ENCODE peak calls at places on chromosome 20, in eight cellular contexts. W, N, G, T, E, J, O and V are unnamed samples.

GRCh38 chr20:43920797-43921196 is 6.1 kb downstream of the TOX2 start:
- DNase-seq in W (no peak), N (no peak), G (no peak), T (no peak), E (no peak), J (no peak), O (no peak), V (no peak)

GRCh38 chr20:43973231-43973630 is 58.6 kb downstream of the TOX2 start:
- DNase-seq in W (no peak), N (no peak), G (no peak), T (no peak), E (no peak), J (no peak), O (no peak), V (no peak)

GRCh38 chr20:397432-398237 is 10.5 kb upstream of the RBCK1 start:
- DNase-seq in W (no peak), N (no peak), G (no peak), T (no peak), E (no peak), J (no peak), O (no peak), V (no peak)

GRCh38 chr20:52083627-52084232 is 107.8 kb downstream of the ZFP64 start:
- DNase-seq in W (peak), N (no peak), G (peak), T (peak), E (peak), J (peak), O (peak), V (no peak)

GRCh38 chr20:50333856-50334255 is 143.2 kb downstream of the CEBPB start:
- DNase-seq in W (no peak), N (no peak), G (peak), T (peak), E (no peak), J (no peak), O (no peak), V (no peak)

GRCh38 chr20:13694420-13695150 is 55.9 kb upstream of the TASP1 start:
- DNase-seq in W (no peak), N (no peak), G (peak), T (peak), E (no peak), J (no peak), O (no peak), V (no peak)

GRCh38 chr20:54995553-54995952 is 520.2 kb downstream of the DOK5 start:
- DNase-seq in W (no peak), N (no peak), G (no peak), T (peak), E (no peak), J (no peak), O (no peak), V (no peak)

GRCh38 chr20:59688999-59689398 is 84.7 kb downstream of the PHACTR3 start:
- DNase-seq in W (no peak), N (no peak), G (no peak), T (no peak), E (no peak), J (no peak), O (no peak), V (peak)

GRCh38 chr20:25686081-25687077 is 10.3 kb downstream of the ZNF337 start:
- DNase-seq in W (no peak), N (no peak), G (no peak), T (no peak), E (no peak), J (no peak), O (no peak), V (no peak)

GRCh38 chr20:17395729-17396128 is 135.4 kb downstream of the BFSP1 start:
- DNase-seq in W (no peak), N (no peak), G (no peak), T (no peak), E (no peak), J (no peak), O (no peak), V (no peak)

GRCh38 chr20:24784607-24785006 is 164.5 kb upstream of the CST7 start:
- DNase-seq in W (no peak), N (no peak), G (no peak), T (no peak), E (no peak), J (no peak), O (no peak), V (no peak)

GRCh38 chr20:910840-911770 is 5.0 kb downstream of the ANGPT4 start:
- DNase-seq in W (no peak), N (no peak), G (peak), T (peak), E (no peak), J (peak), O (no peak), V (no peak)

GRCh38 chr20:49384437-49385434 is 97.7 kb downstream of the KCNB1 start:
- DNase-seq in W (peak), N (no peak), G (peak), T (peak), E (peak), J (peak), O (peak), V (peak)

GRCh38 chr20:47396762-47397476 is 40.4 kb upstream of the ZMYND8 start:
- DNase-seq in W (no peak), N (no peak), G (peak), T (peak), E (no peak), J (no peak), O (no peak), V (no peak)

GRCh38 chr20:8244637-8245036 is 112.6 kb downstream of the PLCB1 start:
- DNase-seq in W (peak), N (no peak), G (peak), T (peak), E (no peak), J (peak), O (no peak), V (no peak)

GRCh38 chr20:8155229-8155628 is 23.2 kb downstream of the PLCB1 start:
- DNase-seq in W (no peak), N (no peak), G (peak), T (peak), E (no peak), J (no peak), O (no peak), V (no peak)

GRCh38 chr20:41546535-41546934 is 71.6 kb downstream of the CHD6 start:
- DNase-seq in W (no peak), N (no peak), G (no peak), T (no peak), E (no peak), J (no peak), O (no peak), V (no peak)

GRCh38 chr20:23116301-23117089 is 30.4 kb upstream of the CD93 start:
- DNase-seq in W (no peak), N (no peak), G (peak), T (peak), E (no peak), J (no peak), O (no peak), V (no peak)

GRCh38 chr20:1854246-1854645 is 41.0 kb upstream of the SIRPA start:
- DNase-seq in W (no peak), N (no peak), G (no peak), T (no peak), E (peak), J (no peak), O (no peak), V (no peak)

DNA sequence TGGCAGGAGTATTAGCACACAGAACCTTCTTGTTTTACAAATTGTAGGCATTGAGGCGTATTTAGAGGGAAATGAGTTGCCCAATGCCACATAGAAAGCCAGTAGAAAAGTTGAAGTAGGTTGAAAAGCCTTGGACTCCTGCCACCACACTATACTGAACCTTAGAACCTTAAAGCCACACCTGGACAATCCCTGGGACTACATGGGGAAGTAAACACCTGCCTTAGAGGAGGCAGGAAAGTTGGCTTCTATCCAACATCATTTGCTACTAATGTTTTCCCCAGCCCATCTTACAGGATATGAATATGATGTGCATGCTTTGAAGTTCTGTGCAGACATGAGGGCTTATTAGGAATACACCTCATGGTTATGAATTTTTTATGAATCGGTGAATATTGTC is 5.3 kb upstream of the EPPIN start:
- DNase-seq in W (peak), N (no peak), G (no peak), T (no peak), E (no peak), J (no peak), O (no peak), V (no peak)
- TF ChIP-seq CTCF in W (no peak), N (no peak), G (no peak), T (no peak), E (no peak), J (no peak), O (no peak), V (no peak)

GRCh38 chr20:61253264-61253639 is 1.2 kb downstream of the CDH4 start:
- DNase-seq in W (no peak), N (no peak), G (no peak), T (peak), E (no peak), J (no peak), O (no peak), V (peak)

GRCh38 chr20:61254881-61255589 is 3.0 kb downstream of the CDH4 start:
- DNase-seq in W (no peak), N (no peak), G (peak), T (peak), E (no peak), J (no peak), O (no peak), V (no peak)

GRCh38 chr20:61251529-61252393 is at the start of gene CDH4:
- DNase-seq in W (no peak), N (no peak), G (no peak), T (peak), E (no peak), J (no peak), O (no peak), V (no peak)

GRCh38 chr20:61253640-61254511 is 1.8 kb downstream of the CDH4 start:
- DNase-seq in W (no peak), N (no peak), G (no peak), T (peak), E (no peak), J (no peak), O (no peak), V (no peak)

DNA sequence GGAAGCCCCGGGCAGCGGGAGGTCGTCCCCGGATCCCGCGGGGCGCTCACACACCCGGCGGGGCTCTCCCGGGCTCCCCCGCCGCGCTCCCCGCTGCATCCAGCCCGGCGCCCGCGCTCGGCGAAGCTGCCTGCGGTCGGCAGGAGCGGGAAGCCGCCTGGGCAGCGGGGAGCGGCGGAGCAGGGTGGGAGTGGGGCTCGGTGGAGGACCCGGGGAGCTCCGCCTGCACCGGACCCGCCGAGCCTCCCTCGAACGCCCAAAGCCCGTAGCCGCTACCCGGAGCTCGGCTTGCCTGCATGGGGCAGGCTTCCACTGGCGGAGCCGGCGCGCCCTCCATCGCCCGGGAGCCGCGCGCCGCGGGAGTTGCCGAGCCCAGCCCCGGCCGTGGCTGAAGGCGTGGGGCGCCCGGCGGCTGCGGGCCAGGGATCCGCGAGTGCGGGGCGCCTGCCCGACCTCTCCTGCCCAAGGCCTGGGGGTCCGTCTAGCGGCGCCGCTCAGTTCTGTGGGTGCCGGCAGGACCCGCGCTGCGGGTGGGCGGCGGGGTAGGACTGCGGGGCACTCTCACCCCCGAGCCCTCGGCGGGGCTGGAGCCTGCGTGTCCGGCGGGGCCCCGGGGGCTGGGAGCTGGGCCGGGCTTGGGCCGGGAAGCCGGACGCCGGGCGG is 671 bp downstream of the CDH4 start:
- DNase-seq in W (no peak), N (no peak), G (no peak), T (peak), E (peak), J (no peak), O (no peak), V (no peak)
- H3K4me3 ChIP-seq in W (peak), N (peak), G (peak), T (peak), E (no peak), J (peak), O (no peak), V (peak)

DNA sequence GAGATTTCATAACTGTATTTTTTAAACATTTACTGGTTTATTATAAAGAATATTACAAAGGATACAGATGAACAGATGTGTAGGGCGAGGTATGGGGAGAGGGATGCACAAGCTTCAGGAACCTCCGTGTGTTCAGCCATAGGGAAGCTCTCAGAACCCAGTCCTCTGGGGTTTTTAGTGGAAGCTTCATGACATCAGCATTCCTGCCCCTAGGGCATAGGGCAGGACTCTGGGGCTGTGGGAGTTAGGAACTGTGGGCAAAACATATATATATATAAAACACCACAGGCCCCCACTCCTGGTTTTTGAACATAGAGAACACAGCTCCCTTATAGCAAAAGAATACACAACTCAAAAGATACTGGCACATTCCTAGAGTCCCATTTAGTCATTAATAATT is 21.9 kb downstream of the EFCAB8 start:
- DNase-seq in W (no peak), N (no peak), G (no peak), T (no peak), E (no peak), J (no peak), O (no peak), V (no peak)
- TF ChIP-seq CTCF in W (no peak), N (no peak), G (no peak), T (no peak), E (no peak), J (no peak), O (no peak), V (no peak)

GRCh38 chr20:64064145-64064698 is 1.2 kb downstream of the TCEA2 start:
- DNase-seq in W (no peak), N (no peak), G (peak), T (peak), E (no peak), J (no peak), O (no peak), V (no peak)
- H3K4me3 ChIP-seq in W (no peak), N (peak), G (peak), T (peak), E (peak), J (peak), O (peak), V (peak)

GRCh38 chr20:34744340-34744739 is 40.2 kb downstream of the TP53INP2 start:
- DNase-seq in W (no peak), N (no peak), G (no peak), T (no peak), E (no peak), J (no peak), O (no peak), V (no peak)

GRCh38 chr20:34747479-34747878 is 43.3 kb downstream of the TP53INP2 start:
- DNase-seq in W (no peak), N (no peak), G (no peak), T (no peak), E (no peak), J (no peak), O (peak), V (no peak)

GRCh38 chr20:34743039-34743438 is 38.9 kb downstream of the TP53INP2 start:
- DNase-seq in W (no peak), N (no peak), G (no peak), T (no peak), E (no peak), J (no peak), O (no peak), V (no peak)

GRCh38 chr20:34750484-34750883 is 46.3 kb downstream of the TP53INP2 start:
- DNase-seq in W (no peak), N (no peak), G (no peak), T (no peak), E (no peak), J (no peak), O (no peak), V (no peak)

GRCh38 chr20:34744847-34745246 is 40.7 kb downstream of the TP53INP2 start:
- DNase-seq in W (no peak), N (no peak), G (no peak), T (no peak), E (no peak), J (no peak), O (no peak), V (no peak)
- TF ChIP-seq CTCF in W (no peak), N (no peak), G (no peak), T (no peak), E (no peak), J (no peak), O (no peak), V (no peak)

GRCh38 chr20:5606347-5606746 is 143.9 kb upstream of the SHLD1 start:
- DNase-seq in W (no peak), N (no peak), G (no peak), T (no peak), E (no peak), J (no peak), O (peak), V (no peak)
- H3K4me3 ChIP-seq in W (no peak), N (no peak), G (no peak), T (no peak), E (no peak), J (no peak), O (peak), V (peak)